ENCODE peak calls at places on chromosomes 5 and 9, in ten cellular contexts. D is GM23248; Z is DMS 273 treated with DMSO at 0.1 percent for 48 hours; F is upper lobe of left lung; L is T1000; C is naive thymus-derived CD4-positive, alpha-beta T cell; W is endothelial cell; U is MG63; I is stimulated activated CD4-positive, alpha-beta T cell treated with anti-CD3 and anti-CD28 coated beads, Interleukin-1b, Interleukin-23, amount 100 ng/mL, for 1 hour; S is neuronal stem cell. A is an unnamed sample.

GRCh38 chr9:92404437-92404836 is at the start of gene OGN:
- DNase-seq in U (no peak), I (no peak), W (no peak), L (no peak), D (peak), S (no peak), C (no peak), Z (no peak), F (no peak), A (no peak)

GRCh38 chr9:129869585-129870501 is 34.6 kb downstream of the USP20 start:
- DNase-seq in F (peak), L (no peak), I (no peak), W (no peak), U (no peak), D (no peak), S (no peak), C (no peak), Z (no peak), A (no peak)

GRCh38 chr9:125428060-125428481 is 166.4 kb downstream of the GAPVD1 start:
- DNase-seq in W (no peak), C (no peak), F (no peak), U (no peak), D (peak), S (no peak), I (no peak), L (peak), Z (no peak), A (peak)

GRCh38 chr9:108634164-108634563 is 221.6 kb downstream of the ACTL7B start:
- DNase-seq in I (no peak), U (peak), W (no peak), C (no peak), D (peak), S (no peak), Z (peak), L (no peak), F (no peak), A (no peak)

GRCh38 chr5:64209353-64209752 is 43.7 kb downstream of the RNF180 start:
- DNase-seq in C (no peak), F (no peak), Z (no peak), W (no peak), S (no peak), L (no peak), I (no peak), D (no peak), U (no peak), A (no peak)

GRCh38 chr9:99046542-99047071 is 58.3 kb upstream of the TGFBR1 start:
- DNase-seq in I (no peak), C (no peak), F (no peak), Z (no peak), D (no peak), L (no peak), S (no peak), W (no peak), U (no peak), A (no peak)

GRCh38 chr9:64128572-64128971 is 1156.4 kb downstream of the FOXD4L5 start:
- DNase-seq in F (no peak), Z (no peak), D (no peak), C (no peak), U (no peak), L (no peak), W (no peak), I (no peak), S (no peak), A (no peak)

GRCh38 chr5:79689541-79690466 is at the start of gene CMYA5:
- DNase-seq in F (peak), D (peak), S (peak), C (no peak), U (no peak), Z (no peak), L (no peak), I (no peak), W (peak), A (no peak)

GRCh38 chr5:142091012-142091411 is 17.6 kb upstream of the NDFIP1 start:
- DNase-seq in Z (no peak), S (no peak), L (no peak), W (no peak), D (no peak), F (no peak), C (no peak), I (no peak), U (no peak), A (no peak)

GRCh38 chr9:117487555-117488175 is 72.8 kb upstream of the ASTN2 start:
- DNase-seq in C (no peak), D (peak), L (no peak), F (peak), S (peak), U (peak), I (no peak), W (peak), Z (peak), A (no peak)

GRCh38 chr5:25107878-25108277 is 463.1 kb upstream of the CDH10 start:
- DNase-seq in L (no peak), D (no peak), Z (no peak), I (no peak), S (no peak), U (no peak), W (no peak), C (no peak), F (no peak), A (no peak)

GRCh38 chr5:173352366-173353069 is 24.3 kb upstream of the STC2 start:
- DNase-seq in W (no peak), L (no peak), F (peak), C (no peak), D (no peak), Z (no peak), U (no peak), I (no peak), S (no peak), A (no peak)

GRCh38 chr5:14510156-14510734 is 71.3 kb upstream of the OTULINL start:
- DNase-seq in I (no peak), C (no peak), D (peak), L (no peak), U (no peak), W (no peak), F (no peak), Z (peak), S (no peak), A (no peak)

A was measured in KG1.